ENCODE peak calls at places on chromosomes 4 and X, in six cellular contexts. P, Z, Q, F, B and C are unnamed samples.

GRCh38 chrX:40573763-40574162 is 7.0 kb upstream of the ATP6AP2 start:
- DNase-seq in P (no peak), Z (no peak), Q (peak), F (no peak), B (peak), C (no peak)

GRCh38 chrX:1316527-1316926 is 20.1 kb upstream of the IL3RA start:
- DNase-seq in P (no peak), Z (no peak), Q (no peak), F (no peak), B (no peak), C (peak)

GRCh38 chr4:171203425-171203824 is 609.8 kb upstream of the GALNTL6 start:
- DNase-seq in P (no peak), Z (no peak), Q (peak), F (no peak), B (peak), C (no peak)

GRCh38 chrX:53440631-53441517 is 6.7 kb upstream of the HSD17B10 start:
- DNase-seq in P (peak), Z (no peak), Q (peak), F (no peak), B (peak), C (peak)

GRCh38 chr4:44447563-44448504 is 775 bp downstream of the KCTD8 start:
- DNase-seq in P (peak), Z (no peak), Q (peak), F (no peak), B (no peak), C (peak)

GRCh38 chr4:127357765-127358164 is 275.0 kb upstream of the INTU start:
- DNase-seq in P (no peak), Z (no peak), Q (no peak), F (no peak), B (no peak), C (no peak)

GRCh38 chr4:27568952-27569319 is 708.3 kb downstream of the STIM2 start:
- DNase-seq in P (no peak), Z (no peak), Q (no peak), F (no peak), B (no peak), C (no peak)

GRCh38 chr4:70945452-70946055 is 43.4 kb downstream of the MOB1B start:
- DNase-seq in P (no peak), Z (no peak), Q (peak), F (no peak), B (peak), C (no peak)

GRCh38 chrX:68511255-68511654 is 12.4 kb downstream of the YIPF6 start:
- DNase-seq in P (peak), Z (no peak), Q (peak), F (peak), B (peak), C (no peak)

GRCh38 chr4:151340751-151341385 is 15.5 kb upstream of the SH3D19 start:
- DNase-seq in P (no peak), Z (no peak), Q (peak), F (no peak), B (no peak), C (no peak)

GRCh38 chr4:110270492-110271197 is 72.2 kb upstream of the ELOVL6 start:
- DNase-seq in P (peak), Z (no peak), Q (peak), F (no peak), B (peak), C (no peak)

GRCh38 chr4:118417325-118417724 is 64.5 kb upstream of the PRSS12 start:
- DNase-seq in P (peak), Z (no peak), Q (peak), F (no peak), B (no peak), C (no peak)

GRCh38 chrX:57595381-57595811 is 3.6 kb downstream of the ZXDB start:
- DNase-seq in P (peak), Z (no peak), Q (peak), F (no peak), B (peak), C (no peak)

GRCh38 chr4:75637827-75638226 is 7.5 kb upstream of the CDKL2 start:
- DNase-seq in P (no peak), Z (no peak), Q (no peak), F (no peak), B (no peak), C (no peak)

GRCh38 chr4:124018383-124019317 is 622.1 kb downstream of the SPRY1 start:
- DNase-seq in P (peak), Z (no peak), Q (peak), F (peak), B (peak), C (peak)

GRCh38 chr4:5142726-5143125 is 91.4 kb downstream of the STK32B start:
- DNase-seq in P (peak), Z (peak), Q (peak), F (no peak), B (peak), C (no peak)

GRCh38 chr4:7767526-7767925 is 172.1 kb downstream of the AFAP1 start:
- DNase-seq in P (no peak), Z (no peak), Q (no peak), F (no peak), B (no peak), C (peak)

GRCh38 chr4:128707864-128708263 is 101.6 kb upstream of the JADE1 start:
- DNase-seq in P (peak), Z (no peak), Q (peak), F (no peak), B (no peak), C (no peak)

GRCh38 chrX:140432328-140433025 is 72.4 kb downstream of the SOX3 start:
- DNase-seq in P (peak), Z (no peak), Q (no peak), F (no peak), B (no peak), C (peak)

GRCh38 chr4:6760865-6761264 is 21.7 kb upstream of the KIAA0232 start:
- DNase-seq in P (no peak), Z (no peak), Q (no peak), F (no peak), B (no peak), C (no peak)

GRCh38 chr4:139950568-139950967 is 203.4 kb downstream of the MAML3 start:
- DNase-seq in P (no peak), Z (no peak), Q (peak), F (no peak), B (peak), C (no peak)

GRCh38 chrX:41909068-41909467 is 14.3 kb downstream of the CASK start:
- DNase-seq in P (no peak), Z (no peak), Q (no peak), F (no peak), B (no peak), C (no peak)

GRCh38 chr4:69881173-69881773 is 21.3 kb upstream of the SULT1E1 start:
- DNase-seq in P (peak), Z (peak), Q (peak), F (peak), B (peak), C (no peak)

GRCh38 chr4:52059372-52059771 is 8.3 kb downstream of the SPATA18 start:
- DNase-seq in P (peak), Z (no peak), Q (peak), F (no peak), B (no peak), C (no peak)

GRCh38 chr4:182537031-182537617 is 293.9 kb downstream of the TENM3 start:
- DNase-seq in P (no peak), Z (no peak), Q (no peak), F (no peak), B (no peak), C (no peak)

GRCh38 chr4:6110681-6111353 is 89.5 kb downstream of the JAKMIP1 start:
- DNase-seq in P (no peak), Z (no peak), Q (no peak), F (no peak), B (no peak), C (no peak)

GRCh38 chrX:19852014-19853005 is 35.1 kb downstream of the SH3KBP1 start:
- DNase-seq in P (peak), Z (no peak), Q (peak), F (no peak), B (peak), C (no peak)

GRCh38 chr4:113434247-113434587 is 327.3 kb downstream of the CAMK2D start:
- DNase-seq in P (peak), Z (no peak), Q (peak), F (no peak), B (peak), C (no peak)

GRCh38 chr4:184267673-184268573 is 50.2 kb upstream of the ENPP6 start:
- DNase-seq in P (peak), Z (peak), Q (peak), F (peak), B (peak), C (peak)

GRCh38 chr4:119238068-119238722 is 25.7 kb downstream of the USP53 start:
- DNase-seq in P (no peak), Z (no peak), Q (no peak), F (no peak), B (no peak), C (no peak)

GRCh38 chr4:2806392-2807355 is 13.8 kb downstream of the SH3BP2 start:
- DNase-seq in P (peak), Z (no peak), Q (no peak), F (peak), B (no peak), C (peak)

GRCh38 chrX:72020788-72021187 is 110.1 kb downstream of the NHSL2 start:
- DNase-seq in P (no peak), Z (no peak), Q (no peak), F (no peak), B (no peak), C (no peak)

GRCh38 chr4:53841711-53842110 is 222.7 kb downstream of the CHIC2 start:
- DNase-seq in P (no peak), Z (no peak), Q (no peak), F (no peak), B (no peak), C (no peak)

GRCh38 chr4:184942447-184943425 is 75.6 kb upstream of the HELT start:
- DNase-seq in P (no peak), Z (no peak), Q (peak), F (no peak), B (no peak), C (no peak)